ENCODE peak calls at places on chromosome 13, in five cellular contexts. N is uterus, G is NCI-H2029, J is nephron progenitor cell, M is DMS 273 treated with DMSO at 0.1 percent for 48 hours. R is an unnamed sample.

GRCh38 chr13:90686438-90686837 is 661.0 kb upstream of the MIR17HG start:
- DNase-seq in N (no peak), G (no peak), J (no peak), M (no peak), R (no peak)

GRCh38 chr13:111857336-111857735 is 209.6 kb upstream of the SOX1 start:
- DNase-seq in N (no peak), G (no peak), J (no peak), M (no peak), R (no peak)

GRCh38 chr13:79735228-79735627 is 254.3 kb downstream of the NDFIP2 start:
- DNase-seq in N (no peak), G (no peak), J (no peak), M (no peak), R (no peak)

GRCh38 chr13:99484405-99484981 is 16.8 kb upstream of the TM9SF2 start:
- DNase-seq in N (no peak), G (no peak), J (no peak), M (no peak), R (no peak)

GRCh38 chr13:24134772-24135171 is 25.7 kb upstream of the SPATA13 start:
- DNase-seq in N (no peak), G (no peak), J (no peak), M (no peak), R (no peak)

GRCh38 chr13:107590556-107590955 is 624.8 kb downstream of the LIG4 start:
- DNase-seq in N (no peak), G (peak), J (no peak), M (no peak), R (no peak)

GRCh38 chr13:108427355-108427754 is 157.8 kb downstream of the TNFSF13B start:
- DNase-seq in N (no peak), G (no peak), J (no peak), M (no peak), R (no peak)

GRCh38 chr13:112688560-112689497 is 1.0 kb upstream of the ATP11A start:
- DNase-seq in N (no peak), G (no peak), J (no peak), M (no peak), R (no peak)

GRCh38 chr13:113638173-113638746 is 19.7 kb downstream of the ATP4B start:
- DNase-seq in N (no peak), G (no peak), J (no peak), M (no peak), R (no peak)

GRCh38 chr13:76668716-76669115 is 217.5 kb downstream of the KCTD12 start:
- DNase-seq in N (no peak), G (no peak), J (no peak), M (no peak), R (no peak)

GRCh38 chr13:47420568-47420967 is 523.7 kb upstream of the HTR2A start:
- DNase-seq in N (no peak), G (no peak), J (no peak), M (no peak), R (no peak)

GRCh38 chr13:75877092-75877491 is 241.0 kb downstream of the LMO7 start:
- DNase-seq in N (no peak), G (no peak), J (no peak), M (no peak), R (no peak)

GRCh38 chr13:105291987-105292386 is 1243.5 kb downstream of the EFNB2 start:
- DNase-seq in N (no peak), G (no peak), J (no peak), M (no peak), R (no peak)